ENCODE peak calls at places on chromosomes 12 and 14, in nine cellular contexts. S, Q, E, F, X, K, D, L and Z are unnamed samples.

GRCh38 chr14:100618763-100619320 is 31.6 kb upstream of the BEGAIN start:
- DNase-seq in D (no peak), Q (no peak), S (no peak), L (no peak), F (no peak), K (no peak), X (no peak), E (no peak), Z (no peak)

GRCh38 chr14:65566820-65567522 is 154.4 kb downstream of the FUT8 start:
- DNase-seq in X (no peak), Q (no peak), S (no peak), L (no peak), F (no peak), K (no peak), E (no peak), D (no peak), Z (no peak)

GRCh38 chr12:111991946-111992345 is 21.0 kb downstream of the TMEM116 start:
- DNase-seq in X (no peak), Q (no peak), L (no peak), F (no peak), D (no peak), S (no peak), K (no peak), E (no peak), Z (no peak)

GRCh38 chr12:1843641-1844005 is 23.3 kb downstream of the LRTM2 start:
- DNase-seq in L (peak), X (no peak), D (no peak), E (no peak), S (no peak), K (no peak), F (no peak), Q (no peak), Z (no peak)

GRCh38 chr12:65306603-65307501 is 28.4 kb downstream of the MSRB3 start:
- DNase-seq in D (no peak), L (no peak), Q (peak), X (no peak), S (no peak), K (no peak), F (peak), E (peak), Z (no peak)

GRCh38 chr12:66237505-66238175 is 48.6 kb downstream of the IRAK3 start:
- DNase-seq in K (no peak), S (no peak), X (no peak), Q (no peak), D (no peak), L (no peak), F (no peak), E (no peak), Z (no peak)

GRCh38 chr12:108302471-108303311 is 36.4 kb downstream of the CMKLR1 start:
- DNase-seq in K (no peak), X (peak), D (peak), E (peak), F (no peak), S (no peak), Q (no peak), L (peak), Z (peak)

GRCh38 chr12:3152013-3152412 is 74.8 kb downstream of the TSPAN9 start:
- DNase-seq in Q (no peak), F (no peak), X (no peak), S (no peak), K (no peak), L (peak), E (peak), D (no peak), Z (no peak)

GRCh38 chr14:99644723-99645544 is at the start of gene HHIPL1:
- DNase-seq in K (no peak), S (no peak), X (no peak), D (no peak), E (peak), F (no peak), L (no peak), Q (no peak), Z (no peak)